ENCODE peak calls at places on chromosomes 12 and 14, in five cellular contexts. U is skeletal muscle cell, A is SK-N-MC, I is MM.1S, G is tibial artery. O is an unnamed sample.

GRCh38 chr12:132429122-132429931 is 60.6 kb upstream of the FBRSL1 start:
- DNase-seq in U (no peak), A (peak), I (no peak), G (no peak), O (no peak)

GRCh38 chr12:25689996-25690501 is 137.0 kb upstream of the LMNTD1 start:
- DNase-seq in U (no peak), A (peak), I (no peak), G (no peak), O (no peak)

GRCh38 chr14:81169711-81170103 is 51.1 kb downstream of the GTF2A1 start:
- DNase-seq in U (no peak), A (no peak), I (no peak), G (peak), O (no peak)

GRCh38 chr14:51653096-51653814 is 1.5 kb downstream of the FRMD6 start:
- DNase-seq in U (no peak), A (peak), I (peak), G (no peak), O (peak)

GRCh38 chr14:69226736-69227135 is 33.2 kb upstream of the GALNT16 start:
- DNase-seq in U (no peak), A (no peak), I (no peak), G (no peak), O (no peak)

GRCh38 chr12:64666054-64666914 is 56.0 kb downstream of the RASSF3 start:
- DNase-seq in U (no peak), A (no peak), I (peak), G (no peak), O (no peak)

GRCh38 chr12:130589391-130590317 is 126.4 kb downstream of the RIMBP2 start:
- DNase-seq in U (no peak), A (no peak), I (peak), G (no peak), O (peak)

GRCh38 chr12:1318327-1319031 is 275.9 kb downstream of the FBXL14 start:
- DNase-seq in U (peak), A (peak), I (no peak), G (no peak), O (no peak)

GRCh38 chr12:54005853-54006699 is 2.7 kb upstream of the HOXC8 start:
- DNase-seq in U (no peak), A (no peak), I (peak), G (peak), O (peak)

GRCh38 chr14:63616015-63616414 is 25.7 kb downstream of the WDR89 start:
- DNase-seq in U (no peak), A (no peak), I (no peak), G (no peak), O (no peak)

GRCh38 chr14:61668267-61668666 is 27.0 kb upstream of the HIF1A start:
- DNase-seq in U (no peak), A (no peak), I (no peak), G (no peak), O (no peak)

GRCh38 chr14:31286456-31287293 is 79.1 kb upstream of the HECTD1 start:
- DNase-seq in U (no peak), A (no peak), I (no peak), G (no peak), O (peak)

GRCh38 chr14:59919582-59920377 is at the start of gene LRRC9:
- DNase-seq in U (no peak), A (no peak), I (no peak), G (no peak), O (peak)

GRCh38 chr12:68868043-68868790 is 60.2 kb downstream of the MDM2 start:
- DNase-seq in U (no peak), A (no peak), I (no peak), G (no peak), O (no peak)

GRCh38 chr14:52733824-52734223 is 3.9 kb downstream of the STYX start:
- DNase-seq in U (no peak), A (no peak), I (no peak), G (no peak), O (no peak)

GRCh38 chr12:25796523-25797000 is 161.9 kb upstream of the RASSF8 start:
- DNase-seq in U (no peak), A (no peak), I (peak), G (no peak), O (no peak)

DNA sequence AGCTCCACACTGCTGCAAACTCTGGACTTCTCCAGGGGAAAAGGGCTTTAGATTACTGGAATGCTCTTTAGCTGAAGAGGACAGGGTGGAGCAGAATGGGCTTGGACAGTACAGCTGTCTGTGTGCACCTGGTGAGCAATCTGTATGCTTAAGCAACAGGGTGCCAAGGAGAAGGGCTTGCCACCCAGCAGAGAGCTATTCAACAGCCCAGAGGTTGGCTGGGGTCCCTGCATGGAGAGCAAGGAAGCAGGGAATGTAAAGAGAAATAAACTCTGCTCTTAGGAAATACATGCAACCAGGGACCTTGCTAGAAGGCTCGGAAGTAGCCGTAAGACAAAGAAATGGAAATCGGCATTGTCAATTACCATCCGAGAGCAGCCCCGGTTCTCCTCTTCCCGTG is 53.0 kb upstream of the CORO1C start:
- DNase-seq in U (no peak), A (no peak), I (peak), G (no peak), O (no peak)
- H3K4me3 ChIP-seq in U (no peak), A (no peak), I (peak), G (no peak), O (no peak)

GRCh38 chr14:24903337-24903736 is 146.6 kb downstream of the STXBP6 start:
- DNase-seq in U (no peak), A (no peak), I (no peak), G (no peak), O (no peak)
- H3K4me3 ChIP-seq in U (no peak), A (no peak), I (no peak), G (no peak), O (no peak)

GRCh38 chr14:91509083-91509877 is 830 bp downstream of the PPP4R3A start:
- DNase-seq in U (no peak), A (no peak), I (peak), G (peak), O (no peak)

GRCh38 chr14:91509878-91510170 is 286 bp downstream of the PPP4R3A start:
- DNase-seq in U (no peak), A (no peak), I (peak), G (no peak), O (no peak)

GRCh38 chr14:91508105-91508504 is 2.0 kb downstream of the PPP4R3A start:
- DNase-seq in U (no peak), A (no peak), I (no peak), G (no peak), O (no peak)

GRCh38 chr14:91510171-91511013 is at the start of gene PPP4R3A:
- DNase-seq in U (peak), A (peak), I (peak), G (peak), O (peak)

DNA sequence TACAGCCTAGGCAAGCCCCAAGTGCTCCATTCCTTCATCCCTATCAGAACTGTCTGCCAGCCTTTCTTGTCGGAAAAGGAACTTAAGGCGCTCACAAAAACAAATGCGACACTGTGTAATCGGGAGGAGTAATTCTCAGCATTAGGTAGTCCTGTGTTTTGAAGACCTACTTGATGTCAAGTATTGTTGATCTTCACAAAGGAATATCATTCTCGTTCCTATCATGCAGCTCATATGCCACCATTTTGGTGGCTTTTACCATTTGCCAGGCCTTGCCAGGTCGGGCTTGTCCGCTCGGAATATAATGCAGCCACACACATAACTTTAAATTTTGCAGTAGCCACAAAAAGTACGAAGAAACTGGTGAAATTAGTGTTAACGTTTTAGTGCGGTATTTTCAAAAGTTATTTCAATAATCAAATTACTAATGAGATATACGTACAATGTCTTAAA is 930 bp upstream of the PPP4R3A start:
- DNase-seq in U (no peak), A (peak), I (no peak), G (no peak), O (peak)
- H3K4me3 ChIP-seq in U (peak), A (peak), I (peak), G (peak), O (peak)

DNA sequence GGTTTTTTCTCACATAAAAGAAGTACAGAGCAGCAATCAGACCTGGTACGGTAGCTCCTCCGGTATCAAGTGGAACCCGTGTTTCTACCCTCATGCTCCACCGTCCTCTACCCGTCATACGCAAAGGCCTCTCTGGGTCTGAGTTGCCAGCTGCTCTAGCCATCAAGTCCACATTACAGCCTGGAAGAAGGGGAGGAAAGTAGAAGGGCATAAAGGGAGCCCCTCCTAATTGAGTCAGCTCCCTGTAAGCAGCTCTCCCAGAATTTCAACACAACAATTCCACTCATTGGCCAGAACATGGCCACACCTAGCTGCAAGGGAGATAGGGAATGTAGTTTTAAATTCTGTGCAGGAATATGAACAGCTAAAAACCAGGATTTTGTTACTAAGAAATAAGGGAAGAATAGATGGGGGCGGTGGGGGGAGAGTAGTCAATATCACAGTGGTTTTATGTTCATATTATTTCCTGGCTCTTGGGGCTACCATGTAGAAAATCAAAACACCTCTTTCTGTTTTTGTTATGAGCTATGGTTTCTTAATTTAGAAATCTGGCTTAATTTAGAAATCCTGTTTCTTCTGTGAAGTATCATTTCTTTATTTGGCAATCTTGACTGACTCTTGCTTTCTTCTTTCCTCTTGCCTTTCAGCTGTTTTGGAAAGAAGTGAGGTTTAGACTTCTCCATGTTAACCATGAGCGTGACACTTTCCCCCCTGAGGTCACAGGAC is 103.9 kb downstream of the AKAP6 start:
- DNase-seq in U (no peak), A (no peak), I (peak), G (peak), O (no peak)
- H3K4me3 ChIP-seq in U (no peak), A (no peak), I (peak), G (peak), O (no peak)

GRCh38 chr14:105014631-105015030 is 6.3 kb downstream of the CDCA4 start:
- DNase-seq in U (no peak), A (no peak), I (no peak), G (no peak), O (no peak)
- H3K4me3 ChIP-seq in U (peak), A (no peak), I (no peak), G (no peak), O (no peak)

GRCh38 chr12:100473716-100474150 is at the start of gene NR1H4:
- DNase-seq in U (no peak), A (no peak), I (no peak), G (no peak), O (no peak)
- H3K4me3 ChIP-seq in U (no peak), A (no peak), I (no peak), G (no peak), O (no peak)